ENCODE peak calls at places on chromosomes 4 and X, in four cellular contexts. J is A549, B is pancreas, D is tibial artery. S is an unnamed sample.

GRCh38 chr4:53943345-53944085 is 120.9 kb downstream of the CHIC2 start:
- DNase-seq in D (no peak), J (peak; percentile 9), B (no peak), S (no peak)

GRCh38 chrX:123464709-123465108 is 268.1 kb downstream of the THOC2 start:
- DNase-seq in B (no peak), D (no peak), J (no peak), S (no peak)

GRCh38 chr4:139171878-139172691 is 4.9 kb downstream of the ELF2 start:
- DNase-seq in B (no peak), J (peak; percentile 35), D (no peak), S (no peak)

GRCh38 chr4:71240094-71240493 is 98.7 kb upstream of the SLC4A4 start:
- DNase-seq in D (no peak), J (no peak), B (no peak), S (no peak)

GRCh38 chr4:99457270-99457669 is 22.1 kb upstream of the ADH7 start:
- DNase-seq in B (no peak), D (peak; percentile 45), J (no peak), S (no peak)

GRCh38 chrX:12223650-12224049 is 85.4 kb downstream of the FRMPD4 start:
- DNase-seq in J (peak; percentile 23), D (no peak), B (no peak), S (no peak)

GRCh38 chr4:153281476-153281875 is 63.0 kb upstream of the MND1 start:
- DNase-seq in J (no peak), B (no peak), D (no peak), S (no peak)

GRCh38 chrX:119502727-119503483 is 34.7 kb downstream of the SLC25A5 start:
- DNase-seq in J (peak; percentile 96), D (peak; percentile 69), B (peak; percentile 70), S (no peak)

GRCh38 chr4:93947318-93947717 is 118.8 kb downstream of the ATOH1 start:
- DNase-seq in D (no peak), J (no peak), B (no peak), S (no peak)

GRCh38 chr4:113756005-113756410 is 5.5 kb downstream of the CAMK2D start:
- DNase-seq in J (no peak), B (no peak), D (no peak), S (no peak)

GRCh38 chr4:147408189-147408588 is 72.7 kb upstream of the EDNRA start:
- DNase-seq in B (no peak), J (no peak), D (no peak), S (no peak)

GRCh38 chr4:147409350-147409749 is 71.5 kb upstream of the EDNRA start:
- DNase-seq in B (no peak), D (no peak), J (no peak), S (no peak)

GRCh38 chr4:147407261-147408045 is 73.4 kb upstream of the EDNRA start:
- DNase-seq in J (peak; percentile 7), B (no peak), D (no peak), S (no peak)
- TF ChIP-seq CTCF in J (no peak), B (no peak), D (peak; percentile 12), S (no peak)

DNA sequence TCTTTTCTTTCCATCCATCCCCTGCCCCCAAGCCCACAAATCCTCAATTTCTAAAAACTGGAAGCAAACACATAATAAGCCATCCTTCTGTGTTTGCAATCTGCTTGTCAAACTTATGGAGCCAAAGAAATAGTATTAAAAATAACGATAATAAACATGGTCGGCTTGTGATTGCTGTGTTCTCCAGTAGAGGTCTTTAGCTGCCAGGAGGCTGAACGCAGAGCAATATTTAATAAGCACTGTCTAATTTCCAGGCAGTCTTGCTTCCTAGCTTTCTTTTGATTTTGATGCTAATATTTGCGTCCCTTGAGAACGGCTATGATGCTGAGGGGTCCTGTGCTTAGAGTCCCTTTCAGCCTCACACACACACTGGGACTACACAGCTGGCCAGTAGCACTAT is 3.2 kb upstream of the HELT start:
- DNase-seq in B (no peak), J (no peak), D (no peak), S (no peak)
- TF ChIP-seq CTCF in B (no peak), J (no peak), D (no peak), S (no peak)

DNA sequence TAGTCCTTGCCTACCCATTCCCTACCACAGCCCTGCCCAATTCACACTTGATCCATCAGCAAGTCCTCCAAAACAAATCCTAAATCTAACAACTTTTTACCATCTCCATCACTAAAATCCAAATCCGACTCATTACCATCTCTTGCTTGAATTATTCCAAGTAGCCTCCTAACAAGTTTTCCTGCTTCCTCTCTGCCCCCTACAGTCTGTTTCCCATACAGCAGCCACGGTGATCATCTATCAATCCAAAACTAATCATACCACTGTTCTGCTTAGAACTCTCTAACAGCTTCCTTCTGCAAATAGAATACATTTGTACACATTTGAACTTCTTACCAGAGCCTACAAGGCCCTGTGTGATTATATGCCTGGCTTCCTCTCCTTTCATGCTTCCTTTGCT is 133.0 kb downstream of the SHROOM4 start:
- DNase-seq in J (peak; percentile 1), D (no peak), B (peak; percentile 10), S (no peak)
- TF ChIP-seq CTCF in J (no peak), D (no peak), B (peak; percentile 13), S (no peak)

GRCh38 chrX:96181571-96181970 is 503.1 kb upstream of the DIAPH2 start:
- DNase-seq in D (no peak), B (no peak), J (no peak), S (no peak)

GRCh38 chrX:96182366-96182765 is 502.3 kb upstream of the DIAPH2 start:
- DNase-seq in B (no peak), D (no peak), J (peak; percentile 33), S (no peak)

DNA sequence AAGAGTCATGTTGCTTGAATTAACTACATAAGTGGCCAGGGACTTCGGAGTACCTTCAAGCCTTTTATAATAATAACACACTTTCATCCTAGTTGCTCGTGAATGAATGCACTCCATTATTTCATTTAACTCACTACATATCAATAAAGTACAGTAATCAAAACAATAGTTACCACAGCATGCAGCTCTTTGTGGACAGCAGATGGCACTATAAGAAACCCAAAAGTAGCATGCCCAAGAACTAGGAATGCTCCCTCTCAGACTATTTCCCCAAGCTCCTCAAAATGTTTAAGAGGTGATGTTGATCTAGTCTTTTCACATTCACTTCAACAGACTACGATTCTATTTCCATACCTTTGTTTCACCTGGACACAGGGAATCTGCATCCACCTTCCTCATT is 500.8 kb upstream of the DIAPH2 start:
- DNase-seq in D (no peak), J (peak; percentile 11), B (no peak), S (no peak)
- TF ChIP-seq CTCF in D (no peak), J (peak; percentile 28), B (no peak), S (no peak)

S was measured in gastrocnemius medialis.